ENCODE peak calls at places on chromosomes 13 and 19, in eight cellular contexts. One of them, this sample, is unnamed. For H3K4me1, the result is how much of the 10 kb centered on the place peaks cover.

GRCh38 chr13:94706854-94707399 is 5.4 kb downstream of the SOX21 start:
- DNase-seq in IMR-90: no peak
- DNase-seq in fibroblast of lung: no peak
- DNase-seq in mammary epithelial cell: no peak
- DNase-seq in H9: no peak
- DNase-seq in MM.1S: no peak
- DNase-seq in HCT116: no peak
- DNase-seq in PC-9: no peak
- DNase-seq in this sample: no peak

GRCh38 chr19:44303976-44304568 is 753 bp downstream of the ZNF235 start:
- DNase-seq in IMR-90: peak
- DNase-seq in fibroblast of lung: no peak
- DNase-seq in mammary epithelial cell: no peak
- DNase-seq in H9: no peak
- DNase-seq in MM.1S: no peak
- DNase-seq in HCT116: no peak
- DNase-seq in PC-9: peak
- DNase-seq in this sample: no peak

GRCh38 chr19:5342573-5343201 is 2.1 kb upstream of the PTPRS start:
- DNase-seq in IMR-90: no peak
- DNase-seq in fibroblast of lung: no peak
- DNase-seq in mammary epithelial cell: no peak
- DNase-seq in H9: no peak
- DNase-seq in MM.1S: no peak
- DNase-seq in HCT116: no peak
- DNase-seq in PC-9: no peak
- DNase-seq in this sample: no peak

GRCh38 chr13:102234618-102235017 is 167.2 kb downstream of the FGF14 start:
- DNase-seq in IMR-90: peak
- DNase-seq in fibroblast of lung: no peak
- DNase-seq in mammary epithelial cell: peak
- DNase-seq in H9: no peak
- DNase-seq in MM.1S: no peak
- DNase-seq in HCT116: no peak
- DNase-seq in PC-9: no peak
- DNase-seq in this sample: no peak

GRCh38 chr13:111082240-111082639 is 32.9 kb upstream of the ARHGEF7 start:
- DNase-seq in IMR-90: no peak
- DNase-seq in fibroblast of lung: no peak
- DNase-seq in mammary epithelial cell: no peak
- DNase-seq in H9: no peak
- DNase-seq in MM.1S: no peak
- DNase-seq in HCT116: no peak
- DNase-seq in PC-9: no peak
- DNase-seq in this sample: no peak

GRCh38 chr19:54029930-54030490 is 33.7 kb downstream of the VSTM1 start:
- DNase-seq in IMR-90: peak
- DNase-seq in fibroblast of lung: peak
- DNase-seq in mammary epithelial cell: peak
- DNase-seq in H9: peak
- DNase-seq in MM.1S: peak
- DNase-seq in HCT116: peak
- DNase-seq in PC-9: peak
- DNase-seq in this sample: peak

GRCh38 chr13:30453727-30454126 is 12.0 kb downstream of the HMGB1 start:
- DNase-seq in IMR-90: peak
- DNase-seq in fibroblast of lung: no peak
- DNase-seq in mammary epithelial cell: no peak
- DNase-seq in H9: no peak
- DNase-seq in MM.1S: no peak
- DNase-seq in HCT116: no peak
- DNase-seq in PC-9: no peak
- DNase-seq in this sample: no peak

GRCh38 chr19:51742736-51743288 is 8.9 kb downstream of the FPR1 start:
- DNase-seq in IMR-90: no peak
- DNase-seq in fibroblast of lung: no peak
- DNase-seq in mammary epithelial cell: peak
- DNase-seq in H9: no peak
- DNase-seq in MM.1S: no peak
- DNase-seq in HCT116: no peak
- DNase-seq in PC-9: no peak
- DNase-seq in this sample: no peak

GRCh38 chr13:87669379-87669978 is 1.7 kb upstream of the SLITRK5 start:
- DNase-seq in IMR-90: peak
- DNase-seq in fibroblast of lung: peak
- DNase-seq in mammary epithelial cell: no peak
- DNase-seq in H9: peak
- DNase-seq in MM.1S: peak
- DNase-seq in HCT116: no peak
- DNase-seq in PC-9: no peak
- DNase-seq in this sample: peak

GRCh38 chr13:42981853-42982252 is 10.2 kb downstream of the EPSTI1 start:
- DNase-seq in IMR-90: no peak
- DNase-seq in fibroblast of lung: no peak
- DNase-seq in mammary epithelial cell: peak
- DNase-seq in H9: no peak
- DNase-seq in MM.1S: no peak
- DNase-seq in HCT116: no peak
- DNase-seq in PC-9: peak
- DNase-seq in this sample: no peak

DNA sequence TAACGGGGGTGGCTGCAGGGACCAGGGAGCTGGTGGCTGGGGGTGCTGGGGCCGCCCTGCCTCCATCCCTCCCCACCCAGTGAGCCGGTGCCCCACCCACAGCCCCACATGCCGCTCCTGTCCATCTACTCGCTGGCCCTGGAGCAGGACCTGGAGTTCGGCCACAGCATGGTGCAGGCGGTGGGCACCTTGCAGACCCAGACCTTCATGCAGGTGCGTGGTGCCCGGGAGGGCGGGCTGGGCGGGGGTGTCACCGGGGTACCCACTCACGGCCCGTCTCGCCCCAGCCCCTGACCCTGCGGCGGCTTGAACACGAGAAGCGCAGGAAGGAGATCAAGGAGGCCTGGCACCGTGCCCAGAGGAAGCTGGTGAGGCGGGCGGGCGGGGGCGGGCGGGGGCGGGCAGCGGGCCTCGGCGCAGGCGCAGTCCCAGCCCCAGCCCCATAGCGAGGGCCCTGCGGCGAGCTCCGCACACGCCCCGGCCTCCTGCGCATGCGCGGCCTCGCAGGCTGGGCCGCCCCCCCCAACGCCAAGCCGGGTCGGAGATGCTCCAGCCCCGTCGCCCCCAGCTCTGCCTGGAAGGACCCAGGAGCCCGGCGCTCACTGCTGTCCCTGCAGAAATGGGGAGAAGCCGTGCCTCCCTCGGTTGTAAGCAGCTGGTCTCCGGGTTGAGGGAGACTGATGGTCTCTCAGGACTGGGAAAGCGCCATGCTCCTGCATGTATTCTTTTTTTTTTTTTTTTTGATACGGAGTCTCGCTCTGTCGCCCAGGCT is 7.7 kb downstream of the ARHGAP45 start:
- DNase-seq in IMR-90: no peak
- DNase-seq in fibroblast of lung: no peak
- DNase-seq in mammary epithelial cell: peak
- DNase-seq in H9: no peak
- DNase-seq in MM.1S: peak
- DNase-seq in HCT116: no peak
- DNase-seq in PC-9: peak
- DNase-seq in this sample: no peak
- H3K4me1 ChIP-seq in IMR-90: under half
- H3K4me1 ChIP-seq in fibroblast of lung: under half
- H3K4me1 ChIP-seq in mammary epithelial cell: under half
- H3K4me1 ChIP-seq in H9: under half
- H3K4me1 ChIP-seq in MM.1S: under half
- H3K4me1 ChIP-seq in HCT116: under half
- H3K4me1 ChIP-seq in PC-9: under half
- H3K4me1 ChIP-seq in this sample: under half

GRCh38 chr19:33175886-33176669 is 18.1 kb upstream of the LRP3 start:
- DNase-seq in IMR-90: peak
- DNase-seq in fibroblast of lung: peak
- DNase-seq in mammary epithelial cell: peak
- DNase-seq in H9: no peak
- DNase-seq in MM.1S: peak
- DNase-seq in HCT116: no peak
- DNase-seq in PC-9: peak
- DNase-seq in this sample: no peak

GRCh38 chr19:33177417-33177976 is 16.6 kb upstream of the LRP3 start:
- DNase-seq in IMR-90: no peak
- DNase-seq in fibroblast of lung: no peak
- DNase-seq in mammary epithelial cell: no peak
- DNase-seq in H9: no peak
- DNase-seq in MM.1S: no peak
- DNase-seq in HCT116: no peak
- DNase-seq in PC-9: no peak
- DNase-seq in this sample: no peak

GRCh38 chr19:33176670-33177416 is 17.3 kb upstream of the LRP3 start:
- DNase-seq in IMR-90: peak
- DNase-seq in fibroblast of lung: peak
- DNase-seq in mammary epithelial cell: peak
- DNase-seq in H9: peak
- DNase-seq in MM.1S: peak
- DNase-seq in HCT116: peak
- DNase-seq in PC-9: peak
- DNase-seq in this sample: peak

GRCh38 chr19:33174186-33174585 is 19.9 kb upstream of the LRP3 start:
- DNase-seq in IMR-90: no peak
- DNase-seq in fibroblast of lung: no peak
- DNase-seq in mammary epithelial cell: no peak
- DNase-seq in H9: no peak
- DNase-seq in MM.1S: no peak
- DNase-seq in HCT116: no peak
- DNase-seq in PC-9: no peak
- DNase-seq in this sample: no peak

DNA sequence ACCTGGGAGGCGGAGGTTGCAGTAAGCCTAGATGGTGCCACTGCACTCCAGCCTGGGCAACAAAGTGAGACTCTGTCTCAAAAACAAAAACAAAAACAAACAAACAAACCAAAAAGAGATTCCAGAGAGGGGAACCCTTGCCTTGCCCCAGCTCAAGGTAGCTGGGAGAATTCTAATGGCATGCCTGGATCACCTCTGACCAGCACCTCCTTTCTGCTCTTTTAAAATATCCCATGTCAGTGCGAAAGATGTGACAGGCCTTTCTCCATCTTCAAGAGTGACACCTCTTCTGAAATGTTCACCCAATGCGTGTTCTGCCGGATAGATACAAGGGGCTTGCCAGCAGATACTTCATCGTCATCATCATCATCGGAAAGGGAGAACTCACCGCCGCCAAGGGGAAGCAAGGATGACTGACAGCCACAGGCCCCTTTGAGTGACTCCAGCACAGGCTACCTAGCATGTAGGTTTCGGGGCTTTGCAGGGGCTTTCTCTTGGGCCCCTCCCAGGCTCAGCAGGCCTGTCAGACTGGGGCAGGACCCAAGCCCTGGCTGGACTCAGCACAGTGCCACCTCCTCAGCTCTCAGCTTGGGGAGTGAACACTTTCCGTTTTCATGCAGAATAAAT is 18.9 kb upstream of the LRP3 start:
- DNase-seq in IMR-90: no peak
- DNase-seq in fibroblast of lung: no peak
- DNase-seq in mammary epithelial cell: no peak
- DNase-seq in H9: no peak
- DNase-seq in MM.1S: no peak
- DNase-seq in HCT116: no peak
- DNase-seq in PC-9: no peak
- DNase-seq in this sample: no peak
- H3K4me2 ChIP-seq in IMR-90: peak
- H3K4me2 ChIP-seq in fibroblast of lung: peak
- H3K4me2 ChIP-seq in mammary epithelial cell: peak
- H3K4me2 ChIP-seq in H9: peak
- H3K4me2 ChIP-seq in MM.1S: peak
- H3K4me2 ChIP-seq in HCT116: peak
- H3K4me2 ChIP-seq in PC-9: peak
- H3K4me2 ChIP-seq in this sample: no peak

GRCh38 chr19:18173572-18174294 is at the start of gene IFI30:
- DNase-seq in IMR-90: no peak
- DNase-seq in fibroblast of lung: no peak
- DNase-seq in mammary epithelial cell: no peak
- DNase-seq in H9: peak
- DNase-seq in MM.1S: peak
- DNase-seq in HCT116: no peak
- DNase-seq in PC-9: peak
- DNase-seq in this sample: peak
- TF ChIP-seq CTCF in IMR-90: no peak
- TF ChIP-seq CTCF in fibroblast of lung: no peak
- TF ChIP-seq CTCF in mammary epithelial cell: no peak
- TF ChIP-seq CTCF in H9: no peak
- TF ChIP-seq CTCF in MM.1S: no peak
- TF ChIP-seq CTCF in HCT116: no peak
- TF ChIP-seq CTCF in PC-9: no peak
- TF ChIP-seq CTCF in this sample: no peak

DNA sequence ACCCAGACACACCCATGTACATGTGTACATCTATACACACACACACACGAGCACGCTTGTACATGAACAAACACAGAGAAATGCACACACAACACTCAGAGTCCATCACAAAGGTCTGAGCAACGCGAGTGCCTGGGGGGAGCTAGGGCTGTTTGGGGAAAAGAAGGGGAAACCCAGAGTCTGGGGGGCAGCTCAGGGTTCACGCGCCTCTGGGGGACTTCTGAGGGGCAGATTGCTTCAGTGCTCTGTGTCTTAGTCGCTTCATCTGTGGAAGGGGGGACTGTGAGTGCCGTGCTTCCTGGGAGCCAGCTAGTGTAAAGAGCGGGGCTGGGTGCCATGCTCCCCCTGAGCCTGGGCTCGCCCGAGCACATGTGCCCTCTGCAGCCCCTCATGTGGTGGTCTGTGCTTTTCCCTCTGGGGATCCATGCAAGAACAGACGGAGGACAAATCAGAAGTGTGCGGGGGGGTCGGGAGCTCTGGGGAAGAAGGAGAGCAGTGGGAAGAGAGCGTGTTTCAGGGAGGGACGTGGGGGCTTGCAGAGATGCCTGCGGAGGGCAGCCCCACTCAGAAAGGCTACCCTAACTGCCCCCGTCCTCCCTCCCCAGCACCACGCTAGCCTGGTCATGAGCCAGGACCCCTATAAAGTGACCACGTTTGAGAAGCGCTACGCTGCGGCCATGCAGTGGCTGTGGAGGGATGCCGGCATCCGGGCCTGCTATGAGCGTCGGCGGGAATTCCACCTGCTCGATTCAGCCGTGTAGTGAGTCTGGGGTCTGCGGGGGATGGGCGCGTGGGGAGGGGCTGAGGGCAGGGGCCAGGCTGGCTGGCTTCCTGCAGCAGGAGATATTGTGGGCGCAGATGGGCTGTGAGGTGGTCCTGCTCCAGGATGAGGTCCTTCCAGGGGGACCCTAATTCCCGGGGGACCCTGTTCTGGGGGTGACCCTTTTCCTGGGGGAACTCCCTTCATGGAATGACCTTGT is 14.0 kb downstream of the GNA15 start:
- DNase-seq in IMR-90: no peak
- DNase-seq in fibroblast of lung: no peak
- DNase-seq in mammary epithelial cell: no peak
- DNase-seq in H9: no peak
- DNase-seq in MM.1S: no peak
- DNase-seq in HCT116: no peak
- DNase-seq in PC-9: no peak
- DNase-seq in this sample: no peak
- H3K4me1 ChIP-seq in IMR-90: under half
- H3K4me1 ChIP-seq in fibroblast of lung: under half
- H3K4me1 ChIP-seq in mammary epithelial cell: under half
- H3K4me1 ChIP-seq in H9: under half
- H3K4me1 ChIP-seq in MM.1S: under half
- H3K4me1 ChIP-seq in HCT116: under half
- H3K4me1 ChIP-seq in PC-9: under half
- H3K4me1 ChIP-seq in this sample: under half

This sample was measured in endothelial cell of umbilical vein.